ENCODE peak calls at places on chromosome 21, in five cellular contexts. H is transverse colon, O is PC-9, A is A549, R is RWPE2. X is an unnamed sample.

GRCh38 chr21:18499761-18500376 is 96.3 kb upstream of the TMPRSS15 start:
- DNase-seq in R (no peak), H (peak; percentile 12), A (peak; percentile 32), O (peak; percentile 4), X (peak; percentile 2)

GRCh38 chr21:18138507-18138906 is 106.1 kb upstream of the CHODL start:
- DNase-seq in O (no peak), H (no peak), A (no peak), R (no peak), X (no peak)

GRCh38 chr21:14569026-14569425 is 22.9 kb upstream of the SAMSN1 start:
- DNase-seq in H (no peak), R (no peak), A (no peak), O (no peak), X (no peak)

GRCh38 chr21:34983680-34984086 is 65.4 kb downstream of the RUNX1 start:
- DNase-seq in H (no peak), O (no peak), R (no peak), A (no peak), X (no peak)

GRCh38 chr21:30434033-30434631 is 4.1 kb downstream of the KRTAP13-4 start:
- DNase-seq in R (no peak), A (peak; percentile 32), O (peak; percentile 4), H (peak; percentile 7), X (no peak)

GRCh38 chr21:28971171-28971570 is 21.5 kb downstream of the LTN1 start:
- DNase-seq in H (no peak), A (no peak), R (no peak), O (no peak), X (no peak)

GRCh38 chr21:44571844-44572782 is 1.4 kb upstream of the KRTAP10-4 start:
- DNase-seq in R (no peak), O (no peak), A (no peak), H (no peak), X (no peak)

GRCh38 chr21:15442743-15443142 is 287.0 kb upstream of the USP25 start:
- DNase-seq in A (peak; percentile 60), O (no peak), R (no peak), H (no peak), X (no peak)

GRCh38 chr21:35145626-35146236 is 96.6 kb upstream of the RUNX1 start:
- DNase-seq in A (no peak), H (no peak), R (no peak), O (no peak), X (no peak)

GRCh38 chr21:33655591-33656221 is 13.4 kb downstream of the ITSN1 start:
- DNase-seq in R (peak; percentile 87), A (peak; percentile 91), H (no peak), O (peak; percentile 63), X (no peak)

GRCh38 chr21:43657355-43658093 is 1.8 kb downstream of the HSF2BP start:
- DNase-seq in A (no peak), H (no peak), R (no peak), O (no peak), X (no peak)

GRCh38 chr21:16241500-16241963 is 511.8 kb downstream of the USP25 start:
- DNase-seq in O (no peak), A (peak; percentile 62), H (no peak), R (no peak), X (peak; percentile 50)

GRCh38 chr21:43676391-43676790 is 17.0 kb downstream of the RRP1B start:
- DNase-seq in R (no peak), O (no peak), H (no peak), A (no peak), X (no peak)

GRCh38 chr21:44405948-44406872 is 49.1 kb upstream of the LRRC3 start:
- DNase-seq in R (no peak), H (no peak), O (no peak), A (no peak), X (no peak)

GRCh38 chr21:34037446-34037845 is 35.9 kb upstream of the MRPS6 start:
- DNase-seq in R (no peak), H (no peak), A (no peak), O (no peak), X (no peak)

GRCh38 chr21:44510508-44511218 is 29.3 kb downstream of the KRTAP10-1 start:
- DNase-seq in R (no peak), O (peak; percentile 47), A (peak; percentile 41), H (peak; percentile 75), X (peak; percentile 28)

GRCh38 chr21:16588433-16588860 is 858.7 kb downstream of the USP25 start:
- DNase-seq in O (peak; percentile 64), H (peak; percentile 21), R (peak; percentile 80), A (peak; percentile 71), X (no peak)

GRCh38 chr21:36104306-36105300 is 30.3 kb upstream of the CBR3 start:
- DNase-seq in H (peak; percentile 34), R (no peak), O (no peak), A (no peak), X (no peak)

GRCh38 chr21:33051925-33052324 is 18.0 kb upstream of the OLIG1 start:
- DNase-seq in H (no peak), R (no peak), O (no peak), A (no peak), X (no peak)

GRCh38 chr21:16082038-16082816 is 352.4 kb downstream of the USP25 start:
- DNase-seq in R (no peak), H (no peak), O (no peak), A (peak; percentile 13), X (no peak)

GRCh38 chr21:29332461-29333354 is 34.0 kb downstream of the BACH1 start:
- DNase-seq in H (no peak), O (no peak), R (no peak), A (no peak), X (no peak)

GRCh38 chr21:42194863-42195262 is 24.1 kb upstream of the ABCG1 start:
- DNase-seq in R (no peak), H (no peak), O (no peak), A (no peak), X (no peak)

GRCh38 chr21:42193131-42193671 is 25.7 kb upstream of the ABCG1 start:
- DNase-seq in H (no peak), A (no peak), O (peak; percentile 19), R (no peak), X (no peak)

GRCh38 chr21:42195378-42196031 is 23.4 kb upstream of the ABCG1 start:
- DNase-seq in O (no peak), A (no peak), R (no peak), H (peak; percentile 44), X (no peak)

GRCh38 chr21:42191978-42192595 is 26.9 kb upstream of the ABCG1 start:
- DNase-seq in R (no peak), H (no peak), O (no peak), A (no peak), X (no peak)

GRCh38 chr21:42193721-42194120 is 25.2 kb upstream of the ABCG1 start:
- DNase-seq in A (no peak), R (no peak), O (peak; percentile 45), H (no peak), X (no peak)
- H3K4me3 ChIP-seq in A (no peak overlapping the region), R (no peak overlapping the region), O (no peak overlapping the region), H (no peak overlapping the region), X (no peak overlapping the region)

GRCh38 chr21:45887788-45888187 is 93.8 kb upstream of the COL6A1 start:
- DNase-seq in O (no peak), H (no peak), R (peak; percentile 46), A (no peak), X (peak; percentile 41)
- TF ChIP-seq CTCF in O (no peak), H (no peak), R (no peak), A (no peak), X (no peak)

GRCh38 chr21:39630191-39630591 is 17.5 kb downstream of the B3GALT5 start:
- DNase-seq in R (no peak), A (peak; percentile 14), O (no peak), H (no peak), X (no peak)
- H3K4me3 ChIP-seq in R (no peak overlapping the region), A (no peak overlapping the region), O (no peak overlapping the region), H (no peak overlapping the region), X (no peak overlapping the region)

GRCh38 chr21:37658994-37659458 is 257.2 kb downstream of the KCNJ6 start:
- DNase-seq in O (peak; percentile 73), H (no peak), A (peak; percentile 79), R (no peak), X (peak; percentile 38)
- TF ChIP-seq CTCF in O (no peak), H (no peak), A (no peak), R (peak; percentile 48), X (peak; percentile 25)

GRCh38 chr21:25562660-25563059 is 44.6 kb downstream of the MRPL39 start:
- DNase-seq in O (no peak), A (no peak), R (no peak), H (no peak), X (no peak)
- H3K4me3 ChIP-seq in O (peak overlapping the region; percentile 54), A (no peak overlapping the region), R (peak overlapping the region; percentile 31), H (peak overlapping the region; percentile 36), X (no peak overlapping the region)

X was measured in LNCaP clone FGC.